ENCODE peak calls at places on chromosomes 2 and 18, in eight cellular contexts. U is tibial nerve; B is CD8-positive, alpha-beta T cell; X is ovary; R is psoas muscle; H is cardiac muscle cell; G is IMR-90; S is neuronal stem cell. D is an unnamed sample.

GRCh38 chr18:28855524-28855923 is 678.6 kb upstream of the CDH2 start:
- DNase-seq in U (no peak), B (no peak), X (no peak), R (no peak), H (peak; percentile 75), G (peak; percentile 48), S (no peak), D (no peak)

GRCh38 chr2:98205901-98206300 is 118.9 kb downstream of the VWA3B start:
- DNase-seq in U (no peak), B (no peak), X (no peak), R (no peak), H (no peak), G (no peak), S (no peak), D (no peak)

GRCh38 chr2:199660167-199660566 is 190.8 kb downstream of the FTCDNL1 start:
- DNase-seq in U (no peak), B (no peak), X (no peak), R (peak; percentile 43), H (no peak), G (no peak), S (no peak), D (no peak)

GRCh38 chr2:196076778-196077568 is 8.3 kb upstream of the DNAH7 start:
- DNase-seq in U (no peak), B (no peak), X (no peak), R (no peak), H (no peak), G (no peak), S (no peak), D (no peak)

GRCh38 chr18:7921938-7922587 is 354.9 kb downstream of the PTPRM start:
- DNase-seq in U (no peak), B (no peak), X (no peak), R (no peak), H (peak; percentile 84), G (peak; percentile 59), S (no peak), D (no peak)

GRCh38 chr2:30272761-30273573 is 41.6 kb downstream of the LBH start:
- DNase-seq in U (no peak), B (no peak), X (no peak), R (no peak), H (peak; percentile 75), G (peak; percentile 77), S (no peak), D (no peak)

GRCh38 chr2:2769481-2770431 is 438.7 kb upstream of the MYT1L start:
- DNase-seq in U (no peak), B (no peak), X (no peak), R (peak; percentile 90), H (no peak), G (no peak), S (no peak), D (peak; percentile 80)

GRCh38 chr2:194060269-194060668 is 1596.8 kb upstream of the SLC39A10 start:
- DNase-seq in U (no peak), B (no peak), X (no peak), R (no peak), H (no peak), G (no peak), S (no peak), D (no peak)

GRCh38 chr2:96730212-96730611 is 9.7 kb downstream of the LMAN2L start:
- DNase-seq in U (no peak), B (no peak), X (no peak), R (no peak), H (peak; percentile 13), G (peak; percentile 56), S (no peak), D (no peak)

GRCh38 chr2:104774631-104775030 is 79.3 kb upstream of the POU3F3 start:
- DNase-seq in U (no peak), B (no peak), X (no peak), R (no peak), H (no peak), G (no peak), S (no peak), D (no peak)

GRCh38 chr2:154194917-154195643 is 323.4 kb downstream of the GALNT13 start:
- DNase-seq in U (no peak), B (no peak), X (no peak), R (no peak), H (no peak), G (no peak), S (no peak), D (no peak)

GRCh38 chr2:43218550-43219382 is 7.6 kb downstream of the ZFP36L2 start:
- DNase-seq in U (no peak), B (peak; percentile 63), X (peak; percentile 55), R (peak; percentile 68), H (peak; percentile 12), G (peak; percentile 10), S (no peak), D (peak; percentile 50)

GRCh38 chr2:237446333-237446654 is 32.3 kb upstream of the COL6A3 start:
- DNase-seq in U (no peak), B (no peak), X (no peak), R (no peak), H (peak; percentile 73), G (no peak), S (no peak), D (no peak)

GRCh38 chr2:47946593-47946992 is 40.3 kb upstream of the FBXO11 start:
- DNase-seq in U (no peak), B (no peak), X (no peak), R (no peak), H (peak; percentile 6), G (no peak), S (no peak), D (no peak)

GRCh38 chr2:53768233-53768542 is 584 bp downstream of the CHAC2 start:
- DNase-seq in U (no peak), B (no peak), X (no peak), R (no peak), H (peak; percentile 45), G (no peak), S (peak; percentile 37), D (no peak)

GRCh38 chr18:32468147-32468845 is 2.4 kb downstream of the GAREM1 start:
- DNase-seq in U (no peak), B (no peak), X (no peak), R (no peak), H (no peak), G (no peak), S (no peak), D (no peak)

GRCh38 chr2:156065912-156066311 is 266.6 kb downstream of the NR4A2 start:
- DNase-seq in U (no peak), B (no peak), X (no peak), R (no peak), H (no peak), G (no peak), S (no peak), D (no peak)

GRCh38 chr18:39611381-39612090 is 2045.9 kb upstream of the CELF4 start:
- DNase-seq in U (no peak), B (no peak), X (no peak), R (no peak), H (peak; percentile 30), G (peak; percentile 4), S (no peak), D (no peak)

GRCh38 chr2:27407798-27408491 is 1.4 kb downstream of the PPM1G start:
- DNase-seq in U (no peak), B (no peak), X (no peak), R (no peak), H (peak; percentile 65), G (peak; percentile 73), S (peak; percentile 46), D (no peak)

GRCh38 chr2:112768432-112768831 is 4.0 kb upstream of the CKAP2L start:
- DNase-seq in U (no peak), B (no peak), X (no peak), R (no peak), H (peak; percentile 34), G (peak; percentile 24), S (no peak), D (no peak)

GRCh38 chr2:216574046-216574445 is 59.2 kb upstream of the IGFBP2 start:
- DNase-seq in U (no peak), B (no peak), X (no peak), R (no peak), H (no peak), G (peak; percentile 31), S (no peak), D (no peak)

GRCh38 chr2:230909841-230910545 is 15.0 kb downstream of the GPR55 start:
- DNase-seq in U (no peak), B (no peak), X (no peak), R (no peak), H (no peak), G (no peak), S (no peak), D (no peak)

GRCh38 chr2:11758639-11759038 is 12.2 kb downstream of the LPIN1 start:
- DNase-seq in U (no peak), B (no peak), X (no peak), R (no peak), H (no peak), G (no peak), S (no peak), D (no peak)

DNA sequence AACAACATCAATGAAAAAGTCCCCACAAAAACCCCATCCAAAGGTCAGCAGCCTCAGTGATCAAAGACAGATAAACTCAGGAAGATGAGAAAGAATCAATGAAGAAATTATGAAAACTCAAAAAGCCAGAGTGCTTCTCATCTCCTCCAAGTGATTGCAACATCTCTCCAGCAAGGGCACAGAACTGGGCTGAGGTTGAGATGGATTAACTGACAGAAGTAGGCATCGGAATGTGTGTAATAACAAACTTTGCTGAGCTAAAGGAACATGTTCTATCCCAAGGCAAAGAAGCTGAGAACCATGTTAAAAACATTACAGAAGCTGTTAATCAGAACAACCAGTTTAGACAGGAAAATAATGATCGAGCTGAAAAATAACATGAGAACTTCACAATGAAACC is 442.7 kb upstream of the SYT4 start:
- DNase-seq in U (no peak), B (no peak), X (no peak), R (no peak), H (no peak), G (no peak), S (no peak), D (no peak)
- H3K27me3 ChIP-seq in U (no peaks in the 10 kb centered on the region), B (no peaks in the 10 kb centered on the region), X (no peaks in the 10 kb centered on the region), R (no peaks in the 10 kb centered on the region), H (no peaks in the 10 kb centered on the region), G (no peaks in the 10 kb centered on the region), S (no peaks in the 10 kb centered on the region), D (no peaks in the 10 kb centered on the region)

GRCh38 chr2:126381081-126381480 is 274.9 kb upstream of the GYPC start:
- DNase-seq in U (no peak), B (no peak), X (no peak), R (no peak), H (no peak), G (no peak), S (no peak), D (no peak)
- H3K4me3 ChIP-seq in U (no peak overlapping the region), B (no peak overlapping the region), X (no peak overlapping the region), R (no peak overlapping the region), H (no peak overlapping the region), G (no peak overlapping the region), S (no peak overlapping the region), D (no peak overlapping the region)

GRCh38 chr2:75195076-75195691 is 4.1 kb downstream of the TACR1 start:
- DNase-seq in U (no peak), B (no peak), X (no peak), R (no peak), H (no peak), G (no peak), S (no peak), D (no peak)
- H3K27me3 ChIP-seq in U (no peaks in the 10 kb centered on the region), B (peaks cover 6% of the 10 kb centered on the region), X (no peaks in the 10 kb centered on the region), R (no peaks in the 10 kb centered on the region), H (peaks cover 59% of the 10 kb centered on the region), G (peaks cover 34% of the 10 kb centered on the region), S (peaks cover 40% of the 10 kb centered on the region), D (peaks cover 40% of the 10 kb centered on the region)

GRCh38 chr2:42168459-42169099 is 574 bp upstream of the EML4 start:
- DNase-seq in U (no peak), B (no peak), X (no peak), R (no peak), H (no peak), G (no peak), S (no peak), D (no peak)
- H3K4me3 ChIP-seq in U (peak overlapping the region; percentile 27), B (no peak overlapping the region), X (no peak overlapping the region), R (peak overlapping the region; percentile 94), H (no peak overlapping the region), G (peak overlapping the region; percentile 4), S (no peak overlapping the region), D (peak overlapping the region; percentile 85)

D was measured in heart right ventricle.